ENCODE peak calls at places on chromosomes 16 and 17, in five cellular contexts. One of them, this sample, is unnamed.

GRCh38 chr17:56222255-56222654 is 69.0 kb downstream of the ANKFN1 start:
- DNase-seq in EH: peak; percentile 7
- DNase-seq in M059J: no peak
- DNase-seq in cardiac fibroblast: no peak
- DNase-seq in T-helper 1 cell: no peak
- DNase-seq in this sample: no peak

GRCh38 chr17:57523926-57524634 is 221.0 kb downstream of the CCDC182 start:
- DNase-seq in EH: peak; percentile 71
- DNase-seq in cardiac fibroblast: peak; percentile 30
- DNase-seq in T-helper 1 cell: no peak
- DNase-seq in M059J: peak; percentile 86
- DNase-seq in this sample: no peak

GRCh38 chr16:78987676-78988075 is 612.9 kb downstream of the MAF start:
- DNase-seq in cardiac fibroblast: no peak
- DNase-seq in T-helper 1 cell: no peak
- DNase-seq in EH: no peak
- DNase-seq in M059J: no peak
- DNase-seq in this sample: no peak

GRCh38 chr17:42817866-42818265 is 6.2 kb downstream of the BECN1 start:
- DNase-seq in T-helper 1 cell: no peak
- DNase-seq in cardiac fibroblast: no peak
- DNase-seq in EH: peak; percentile 68
- DNase-seq in M059J: peak; percentile 65
- DNase-seq in this sample: no peak

GRCh38 chr16:51359141-51359960 is 208.3 kb upstream of the SALL1 start:
- DNase-seq in EH: no peak
- DNase-seq in T-helper 1 cell: no peak
- DNase-seq in cardiac fibroblast: peak; percentile 12
- DNase-seq in M059J: no peak
- DNase-seq in this sample: no peak

GRCh38 chr17:39674702-39675389 is 6.6 kb downstream of the PNMT start:
- DNase-seq in EH: no peak
- DNase-seq in T-helper 1 cell: no peak
- DNase-seq in cardiac fibroblast: peak; percentile 71
- DNase-seq in M059J: no peak
- DNase-seq in this sample: peak; percentile 49

GRCh38 chr16:87582221-87582965 is 19.9 kb upstream of the JPH3 start:
- DNase-seq in EH: peak; percentile 85
- DNase-seq in cardiac fibroblast: peak; percentile 94
- DNase-seq in M059J: peak; percentile 82
- DNase-seq in T-helper 1 cell: no peak
- DNase-seq in this sample: no peak

GRCh38 chr16:30923554-30924085 is at the start of gene FBXL19:
- DNase-seq in cardiac fibroblast: no peak
- DNase-seq in M059J: no peak
- DNase-seq in T-helper 1 cell: no peak
- DNase-seq in EH: no peak
- DNase-seq in this sample: peak; percentile 64

GRCh38 chr17:74493381-74493833 is 27.0 kb downstream of the CD300A start:
- DNase-seq in M059J: peak; percentile 63
- DNase-seq in EH: peak; percentile 30
- DNase-seq in cardiac fibroblast: peak; percentile 76
- DNase-seq in T-helper 1 cell: peak; percentile 29
- DNase-seq in this sample: peak; percentile 51

GRCh38 chr17:31803494-31804213 is 55.4 kb downstream of the COPRS start:
- DNase-seq in EH: no peak
- DNase-seq in M059J: peak; percentile 35
- DNase-seq in T-helper 1 cell: no peak
- DNase-seq in cardiac fibroblast: no peak
- DNase-seq in this sample: no peak

This sample was measured in B cell.